ENCODE peak calls at places on chromosome 18, in ten cellular contexts. P, D, M, A, K, X, Y, O, G and E are unnamed samples.

GRCh38 chr18:6487968-6488367 is 73.3 kb upstream of the L3MBTL4 start:
- DNase-seq in Y (no peak), K (peak; percentile 77), P (no peak), A (no peak), G (no peak), D (no peak), O (no peak), X (no peak), M (no peak), E (no peak)

GRCh38 chr18:23283933-23284430 is 148.7 kb downstream of the CABLES1 start:
- DNase-seq in G (no peak), Y (no peak), A (peak; percentile 65), P (peak; percentile 47), D (no peak), M (peak; percentile 51), K (peak; percentile 89), O (no peak), X (peak; percentile 29), E (no peak)

GRCh38 chr18:2982452-2983172 is 30.3 kb downstream of the LPIN2 start:
- DNase-seq in X (no peak), G (no peak), Y (peak; percentile 22), A (no peak), D (no peak), K (no peak), P (no peak), O (no peak), M (no peak), E (no peak)

GRCh38 chr18:73509460-73509859 is 638.2 kb downstream of the FBXO15 start:
- DNase-seq in A (no peak), G (no peak), O (no peak), P (no peak), K (no peak), D (no peak), X (no peak), M (peak; percentile 68), Y (no peak), E (no peak)

GRCh38 chr18:27824841-27825720 is 351.8 kb downstream of the CDH2 start:
- DNase-seq in P (no peak), D (no peak), G (no peak), A (no peak), K (no peak), Y (no peak), M (no peak), X (no peak), O (no peak), E (no peak)

GRCh38 chr18:525066-525797 is 24.7 kb upstream of the COLEC12 start:
- DNase-seq in M (peak; percentile 67), O (no peak), G (no peak), P (peak; percentile 56), Y (no peak), A (no peak), K (no peak), D (peak; percentile 13), X (peak; percentile 59), E (no peak)

GRCh38 chr18:27712066-27712465 is 464.9 kb downstream of the CDH2 start:
- DNase-seq in Y (no peak), O (no peak), G (no peak), M (no peak), A (no peak), K (no peak), D (no peak), X (no peak), P (no peak), E (no peak)

GRCh38 chr18:48031011-48031480 is 100.6 kb upstream of the SMAD2 start:
- DNase-seq in O (peak; percentile 59), X (peak; percentile 73), P (peak; percentile 38), M (peak; percentile 42), A (peak; percentile 51), K (peak; percentile 72), D (no peak), Y (no peak), G (peak; percentile 30), E (peak; percentile 79)

GRCh38 chr18:67776929-67777328 is 260.4 kb upstream of the DSEL start:
- DNase-seq in G (no peak), D (no peak), A (no peak), X (peak; percentile 52), O (no peak), P (peak; percentile 14), M (no peak), Y (no peak), K (no peak), E (no peak)

GRCh38 chr18:79713341-79713740 is 33.7 kb downstream of the CTDP1 start:
- DNase-seq in G (no peak), X (no peak), D (no peak), Y (no peak), M (no peak), P (no peak), O (no peak), A (no peak), K (no peak), E (no peak)

GRCh38 chr18:79715280-79715679 is 35.7 kb downstream of the CTDP1 start:
- DNase-seq in Y (no peak), M (no peak), K (no peak), A (no peak), O (no peak), P (no peak), X (no peak), D (no peak), G (no peak), E (no peak)

GRCh38 chr18:79708412-79708811 is 28.8 kb downstream of the CTDP1 start:
- DNase-seq in A (no peak), D (no peak), M (no peak), P (no peak), G (no peak), X (no peak), O (no peak), K (no peak), Y (no peak), E (no peak)

GRCh38 chr18:79714531-79715240 is 35.1 kb downstream of the CTDP1 start:
- DNase-seq in G (no peak), O (no peak), K (no peak), P (no peak), M (no peak), D (no peak), X (no peak), Y (no peak), A (no peak), E (no peak)

GRCh38 chr18:79712206-79712857 is 32.7 kb downstream of the CTDP1 start:
- DNase-seq in M (no peak), D (no peak), X (no peak), Y (no peak), G (no peak), K (no peak), O (no peak), A (no peak), P (no peak), E (no peak)
- TF ChIP-seq CTCF in M (no peak), D (no peak), X (no peak), Y (no peak), G (no peak), K (no peak), O (no peak), A (no peak), P (no peak), E (no peak)

GRCh38 chr18:13548106-13548819 is 178.1 kb downstream of the FAM210A start:
- DNase-seq in K (no peak), A (no peak), P (no peak), Y (no peak), G (no peak), D (no peak), O (no peak), M (no peak), X (no peak), E (no peak)
- TF ChIP-seq CTCF in K (peak; percentile 30), A (no peak), P (no peak), Y (no peak), G (no peak), D (no peak), O (no peak), M (no peak), X (no peak), E (no peak)

GRCh38 chr18:76475450-76476203 is 19.4 kb downstream of the ZNF516 start:
- DNase-seq in P (no peak), G (no peak), O (no peak), K (no peak), M (no peak), X (no peak), A (no peak), Y (no peak), D (no peak), E (no peak)
- TF ChIP-seq CTCF in P (peak; percentile 4), G (no peak), O (no peak), K (no peak), M (peak; percentile 34), X (no peak), A (no peak), Y (no peak), D (no peak), E (no peak)

GRCh38 chr18:1627494-1627893 is 722.8 kb downstream of the ADCYAP1 start:
- DNase-seq in X (no peak), M (no peak), A (no peak), D (no peak), G (no peak), Y (no peak), K (no peak), O (no peak), P (no peak), E (no peak)
- TF ChIP-seq CTCF in X (no peak), M (no peak), A (no peak), D (no peak), G (no peak), Y (no peak), K (no peak), O (no peak), P (no peak), E (no peak)